ENCODE peak calls at places on chromosomes 16 and 17, in nine cellular contexts. L is uterus, C is lung, B is psoas muscle, T is lower leg skin, P is heart right ventricle, M is IMR-90, K is AG10803, X is LNCaP clone FGC. G is an unnamed sample.

GRCh38 chr17:43579570-43580140 is 33.5 kb upstream of the ETV4 start:
- DNase-seq in K (peak; percentile 92), T (no peak), L (no peak), X (no peak), M (peak; percentile 95), B (no peak), C (no peak), P (no peak), G (peak; percentile 75)

GRCh38 chr16:85673529-85674417 is 15.0 kb downstream of the GINS2 start:
- DNase-seq in M (peak; percentile 75), X (peak; percentile 91), K (peak; percentile 4), B (no peak), P (peak; percentile 70), T (no peak), L (no peak), C (peak; percentile 68), G (peak; percentile 85)

GRCh38 chr16:4051591-4051990 is 64.7 kb downstream of the ADCY9 start:
- DNase-seq in B (no peak), X (no peak), P (no peak), L (no peak), M (no peak), K (peak; percentile 53), C (no peak), T (no peak), G (peak; percentile 69)

GRCh38 chr17:32564325-32564724 is 77.5 kb downstream of the CDK5R1 start:
- DNase-seq in T (no peak), C (no peak), K (no peak), P (no peak), B (no peak), L (no peak), X (no peak), M (no peak), G (no peak)

GRCh38 chr17:17752822-17753448 is 71.7 kb downstream of the RAI1 start:
- DNase-seq in C (no peak), B (no peak), K (no peak), T (no peak), L (no peak), P (no peak), M (no peak), X (no peak), G (no peak)

GRCh38 chr17:66275651-66276050 is 26.8 kb upstream of the PRKCA start:
- DNase-seq in K (peak; percentile 90), B (no peak), T (no peak), L (no peak), M (peak; percentile 97), X (peak; percentile 82), C (no peak), P (no peak), G (peak; percentile 96)

GRCh38 chr16:17345043-17345442 is 125.7 kb downstream of the XYLT1 start:
- DNase-seq in M (peak; percentile 81), T (peak; percentile 89), L (peak; percentile 82), B (peak; percentile 75), X (no peak), P (peak; percentile 42), K (peak; percentile 91), C (peak; percentile 50), G (peak; percentile 42)

GRCh38 chr16:12471383-12471782 is 332.3 kb downstream of the CPPED1 start:
- DNase-seq in X (no peak), L (no peak), B (no peak), M (no peak), P (no peak), T (peak; percentile 50), K (no peak), C (no peak), G (no peak)

GRCh38 chr17:73658821-73659220 is 14.6 kb upstream of the SDK2 start:
- DNase-seq in M (no peak), B (no peak), X (no peak), P (no peak), C (peak; percentile 14), K (no peak), T (no peak), L (no peak), G (no peak)

GRCh38 chr17:73652886-73653480 is 8.7 kb upstream of the SDK2 start:
- DNase-seq in X (no peak), M (no peak), C (peak; percentile 25), T (peak; percentile 68), B (no peak), P (no peak), K (no peak), L (no peak), G (no peak)

GRCh38 chr17:73654241-73654640 is 10.0 kb upstream of the SDK2 start:
- DNase-seq in M (no peak), X (no peak), B (peak; percentile 6), T (peak; percentile 20), K (no peak), P (no peak), C (peak; percentile 6), L (no peak), G (no peak)

GRCh38 chr17:73653810-73654209 is 9.6 kb upstream of the SDK2 start:
- DNase-seq in C (no peak), K (no peak), X (no peak), P (no peak), M (no peak), T (no peak), L (no peak), B (no peak), G (no peak)

GRCh38 chr17:73657473-73658116 is 13.3 kb upstream of the SDK2 start:
- DNase-seq in L (no peak), X (no peak), K (no peak), C (peak; percentile 39), B (no peak), P (peak; percentile 41), T (no peak), M (no peak), G (no peak)
- TF ChIP-seq CTCF in L (peak; percentile 31), X (peak; percentile 70), K (peak; percentile 64), C (no peak), B (peak; percentile 28), P (peak; percentile 67), T (no peak), M (peak; percentile 9), G (peak; percentile 24)

GRCh38 chr17:72393553-72393952 is 272.7 kb downstream of the SOX9 start:
- DNase-seq in L (no peak), P (no peak), B (no peak), M (peak; percentile 95), X (no peak), K (peak; percentile 67), C (no peak), T (no peak), G (peak; percentile 93)
- H3K4me3 ChIP-seq in L (no peak overlapping the region), P (no peak overlapping the region), B (no peak overlapping the region), M (no peak overlapping the region), X (no peak overlapping the region), K (no peak overlapping the region), C (no peak overlapping the region), T (no peak overlapping the region), G (no peak overlapping the region)

GRCh38 chr16:1794221-1794871 is 841 bp upstream of the IGFALS start:
- DNase-seq in L (no peak), C (no peak), K (no peak), M (no peak), X (no peak), T (no peak), P (peak; percentile 3), B (no peak), G (no peak)
- TF ChIP-seq CTCF in L (no peak), C (no peak), K (no peak), M (no peak), X (no peak), T (peak; percentile 10), P (no peak), B (no peak), G (no peak)

GRCh38 chr16:30802971-30803370 is 16.0 kb upstream of the ZNF629 start:
- DNase-seq in P (no peak), M (no peak), T (no peak), L (no peak), X (no peak), C (no peak), K (no peak), B (no peak), G (no peak)
- H3K4me3 ChIP-seq in P (no peak overlapping the region), M (no peak overlapping the region), T (no peak overlapping the region), L (no peak overlapping the region), X (no peak overlapping the region), C (no peak overlapping the region), K (no peak overlapping the region), B (no peak overlapping the region), G (no peak overlapping the region)

GRCh38 chr17:48593126-48593829 is at the start of gene HOXB5:
- DNase-seq in T (peak; percentile 91), X (no peak), C (no peak), P (no peak), K (no peak), M (peak; percentile 22), B (no peak), L (no peak), G (no peak)
- TF ChIP-seq CTCF in T (no peak), X (no peak), C (no peak), P (no peak), K (no peak), M (no peak), B (no peak), L (no peak), G (no peak)

GRCh38 chr17:82193520-82194236 is 19.0 kb downstream of the CCDC57 start:
- DNase-seq in L (no peak), K (no peak), C (no peak), T (no peak), M (no peak), B (no peak), P (no peak), X (no peak), G (no peak)
- H3K4me3 ChIP-seq in L (no peak overlapping the region), K (no peak overlapping the region), C (no peak overlapping the region), T (no peak overlapping the region), M (no peak overlapping the region), B (peak overlapping the region; percentile 15), P (no peak overlapping the region), X (no peak overlapping the region), G (no peak overlapping the region)

GRCh38 chr17:77649717-77650211 is 308.7 kb upstream of the TNRC6C start:
- DNase-seq in X (no peak), L (no peak), M (no peak), T (peak; percentile 53), B (no peak), C (no peak), K (peak; percentile 40), P (no peak), G (peak; percentile 38)
- TF ChIP-seq CTCF in X (no peak), L (no peak), M (no peak), T (no peak), B (no peak), C (no peak), K (no peak), P (no peak), G (no peak)

GRCh38 chr17:58100506-58100905 is 17.3 kb downstream of the DYNLL2 start:
- DNase-seq in L (no peak), C (no peak), K (no peak), M (no peak), X (no peak), P (no peak), B (no peak), T (no peak), G (no peak)
- H3K4me3 ChIP-seq in L (no peak overlapping the region), C (no peak overlapping the region), K (no peak overlapping the region), M (no peak overlapping the region), X (no peak overlapping the region), P (no peak overlapping the region), B (no peak overlapping the region), T (no peak overlapping the region), G (no peak overlapping the region)

G was measured in foreskin fibroblast.